ENCODE peak calls at places on chromosomes 7 and 10, in eight cellular contexts. V is left ventricle myocardium inferior, W is lower lobe of right lung, E is adrenal gland, Q is endodermal cell, J is bronchial epithelial cell, K is psoas muscle, B is right lobe of liver. G is an unnamed sample.

GRCh38 chr7:5838771-5839170 is 41.8 kb upstream of the OCM start:
- DNase-seq in V (no peak), W (no peak), E (no peak), Q (no peak), J (no peak), K (no peak), B (no peak), G (no peak)

GRCh38 chr10:42367532-42368230 is 270.7 kb downstream of the ZNF33B start:
- DNase-seq in V (peak; percentile 88), W (peak; percentile 84), E (peak; percentile 80), Q (no peak), J (peak; percentile 51), K (peak; percentile 71), B (peak; percentile 57), G (peak; percentile 94)

GRCh38 chr10:81696609-81697388 is 178.2 kb upstream of the NRG3 start:
- DNase-seq in V (no peak), W (no peak), E (no peak), Q (peak; percentile 81), J (no peak), K (no peak), B (no peak), G (no peak)

GRCh38 chr7:130942211-130942964 is 208.4 kb upstream of the KLF14 start:
- DNase-seq in V (no peak), W (no peak), E (peak; percentile 71), Q (no peak), J (peak; percentile 88), K (peak; percentile 56), B (peak; percentile 62), G (peak; percentile 78)

GRCh38 chr10:22321831-22322662 is 1.1 kb downstream of the BMI1 start:
- DNase-seq in V (no peak), W (peak; percentile 55), E (peak; percentile 29), Q (peak; percentile 79), J (no peak), K (peak; percentile 37), B (peak; percentile 30), G (peak; percentile 23)

GRCh38 chr10:103683851-103684250 is 171.5 kb downstream of the SH3PXD2A start:
- DNase-seq in V (no peak), W (no peak), E (no peak), Q (peak; percentile 75), J (no peak), K (no peak), B (no peak), G (no peak)

GRCh38 chr7:88888684-88889083 is 93.1 kb upstream of the TEX47 start:
- DNase-seq in V (no peak), W (no peak), E (no peak), Q (no peak), J (peak; percentile 52), K (no peak), B (no peak), G (peak; percentile 1)

GRCh38 chr7:93856319-93856718 is 34.2 kb downstream of the TFPI2 start:
- DNase-seq in V (no peak), W (no peak), E (no peak), Q (no peak), J (peak; percentile 89), K (no peak), B (no peak), G (peak; percentile 79)

GRCh38 chr7:104275900-104276299 is 52.5 kb upstream of the LHFPL3 start:
- DNase-seq in V (no peak), W (no peak), E (no peak), Q (no peak), J (peak; percentile 60), K (no peak), B (no peak), G (peak; percentile 20)

GRCh38 chr10:3149918-3150317 is 22.7 kb downstream of the PITRM1 start:
- DNase-seq in V (no peak), W (no peak), E (no peak), Q (no peak), J (no peak), K (no peak), B (no peak), G (no peak)

GRCh38 chr10:3148041-3148440 is 24.5 kb downstream of the PITRM1 start:
- DNase-seq in V (no peak), W (no peak), E (no peak), Q (no peak), J (no peak), K (no peak), B (no peak), G (no peak)

GRCh38 chr10:3150366-3150765 is 22.2 kb downstream of the PITRM1 start:
- DNase-seq in V (no peak), W (no peak), E (no peak), Q (no peak), J (no peak), K (no peak), B (no peak), G (no peak)

GRCh38 chr10:3147117-3147820 is 25.3 kb downstream of the PITRM1 start:
- DNase-seq in V (no peak), W (no peak), E (no peak), Q (no peak), J (no peak), K (no peak), B (no peak), G (no peak)

DNA sequence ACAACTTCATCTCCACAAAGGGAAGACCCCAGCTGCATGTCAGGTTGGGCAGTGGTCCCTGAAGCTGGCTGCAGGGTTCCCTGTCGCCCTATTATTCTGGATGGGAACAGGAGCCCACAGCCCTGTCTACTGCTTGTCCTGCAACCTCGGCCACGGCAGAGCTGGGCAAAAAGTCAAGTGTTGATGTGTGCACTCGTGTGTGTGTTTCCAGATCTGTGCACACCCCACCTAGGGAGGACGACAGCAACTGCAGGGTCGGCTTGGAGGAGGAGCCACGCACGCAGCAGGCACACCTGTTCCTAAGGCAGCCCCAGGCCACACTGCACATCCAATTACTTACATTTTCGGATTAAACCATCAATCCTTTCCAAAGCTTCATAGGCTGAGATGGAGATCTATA is 23.6 kb downstream of the PITRM1 start:
- DNase-seq in V (no peak), W (no peak), E (no peak), Q (no peak), J (no peak), K (no peak), B (no peak), G (no peak)
- H3K36me3 ChIP-seq in V (peaks cover 100% of the 10 kb centered on the region), W (peaks cover 100% of the 10 kb centered on the region), E (peaks cover 96% of the 10 kb centered on the region), Q (peaks cover 73% of the 10 kb centered on the region), J (peaks cover 40% of the 10 kb centered on the region), K (peaks cover 100% of the 10 kb centered on the region), B (peaks cover 11% of the 10 kb centered on the region), G (peaks cover 61% of the 10 kb centered on the region)

DNA sequence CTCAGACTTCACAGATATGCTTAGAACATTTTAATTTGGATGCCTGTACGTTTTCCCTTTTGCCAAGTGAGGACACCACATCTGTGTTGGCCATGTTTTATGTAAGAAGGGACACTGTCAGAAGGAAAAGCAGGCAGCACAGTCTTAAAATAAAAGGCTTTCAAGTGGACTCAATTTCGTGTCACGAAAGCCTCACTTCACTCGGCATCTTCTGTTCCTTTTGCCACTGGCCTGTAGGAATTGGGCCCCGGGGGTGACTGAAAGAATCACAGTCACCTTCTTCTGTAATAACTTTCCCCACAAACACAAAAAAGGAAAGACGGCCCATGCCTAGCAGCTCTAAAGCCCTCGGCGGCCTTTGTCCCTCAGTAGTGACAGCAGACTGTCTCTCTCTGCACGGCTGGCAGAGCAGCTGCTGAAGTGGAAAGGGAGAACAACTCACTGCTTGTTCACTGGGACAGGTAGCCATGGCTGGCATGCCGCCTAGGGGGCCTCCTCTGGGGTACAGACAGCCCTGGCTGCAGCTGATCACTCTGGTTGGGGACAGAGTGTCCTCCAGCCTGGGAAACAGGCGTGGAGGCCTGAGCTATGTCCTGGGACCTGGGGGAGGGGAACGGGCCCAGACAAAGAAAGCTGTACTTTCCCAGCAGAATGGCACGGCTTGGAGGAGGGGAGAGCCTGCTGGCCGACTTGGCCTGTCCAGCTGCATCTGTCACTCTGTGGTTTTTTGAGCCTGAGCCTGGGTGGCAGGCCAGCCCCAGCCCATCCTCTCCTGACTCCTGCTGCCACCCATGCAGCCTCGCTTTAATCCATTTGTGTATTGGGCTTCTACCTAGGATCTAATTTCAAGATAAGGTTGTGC is 4.4 kb downstream of the RASSF4 start:
- DNase-seq in V (peak; percentile 90), W (peak; percentile 85), E (no peak), Q (no peak), J (no peak), K (peak; percentile 81), B (peak; percentile 61), G (no peak)
- TF ChIP-seq CTCF in V (no peak), W (no peak), E (no peak), Q (peak; percentile 43), J (no peak), K (no peak), B (no peak), G (no peak)

GRCh38 chr10:131982796-131983195 is 1.1 kb upstream of the BNIP3 start:
- DNase-seq in V (no peak), W (no peak), E (peak; percentile 16), Q (no peak), J (no peak), K (no peak), B (no peak), G (no peak)

GRCh38 chr10:131981429-131982184 is at the start of gene BNIP3:
- DNase-seq in V (peak; percentile 96), W (peak; percentile 95), E (peak; percentile 93), Q (peak; percentile 97), J (peak; percentile 74), K (peak; percentile 97), B (peak; percentile 96), G (peak; percentile 89)

GRCh38 chr10:131980757-131981428 is 830 bp downstream of the BNIP3 start:
- DNase-seq in V (no peak), W (no peak), E (peak; percentile 29), Q (peak; percentile 84), J (no peak), K (peak; percentile 20), B (peak; percentile 55), G (no peak)

GRCh38 chr10:131983780-131984179 is 2.1 kb upstream of the BNIP3 start:
- DNase-seq in V (no peak), W (no peak), E (no peak), Q (no peak), J (peak; percentile 98), K (no peak), B (no peak), G (peak; percentile 60)

GRCh38 chr10:131982185-131982756 is 548 bp upstream of the BNIP3 start:
- DNase-seq in V (no peak), W (no peak), E (no peak), Q (no peak), J (no peak), K (no peak), B (no peak), G (no peak)
- H3K36me3 ChIP-seq in V (no peaks in the 10 kb centered on the region), W (no peaks in the 10 kb centered on the region), E (no peaks in the 10 kb centered on the region), Q (peaks cover 14% of the 10 kb centered on the region), J (peaks cover 6% of the 10 kb centered on the region), K (peaks cover 4% of the 10 kb centered on the region), B (no peaks in the 10 kb centered on the region), G (no peaks in the 10 kb centered on the region)

DNA sequence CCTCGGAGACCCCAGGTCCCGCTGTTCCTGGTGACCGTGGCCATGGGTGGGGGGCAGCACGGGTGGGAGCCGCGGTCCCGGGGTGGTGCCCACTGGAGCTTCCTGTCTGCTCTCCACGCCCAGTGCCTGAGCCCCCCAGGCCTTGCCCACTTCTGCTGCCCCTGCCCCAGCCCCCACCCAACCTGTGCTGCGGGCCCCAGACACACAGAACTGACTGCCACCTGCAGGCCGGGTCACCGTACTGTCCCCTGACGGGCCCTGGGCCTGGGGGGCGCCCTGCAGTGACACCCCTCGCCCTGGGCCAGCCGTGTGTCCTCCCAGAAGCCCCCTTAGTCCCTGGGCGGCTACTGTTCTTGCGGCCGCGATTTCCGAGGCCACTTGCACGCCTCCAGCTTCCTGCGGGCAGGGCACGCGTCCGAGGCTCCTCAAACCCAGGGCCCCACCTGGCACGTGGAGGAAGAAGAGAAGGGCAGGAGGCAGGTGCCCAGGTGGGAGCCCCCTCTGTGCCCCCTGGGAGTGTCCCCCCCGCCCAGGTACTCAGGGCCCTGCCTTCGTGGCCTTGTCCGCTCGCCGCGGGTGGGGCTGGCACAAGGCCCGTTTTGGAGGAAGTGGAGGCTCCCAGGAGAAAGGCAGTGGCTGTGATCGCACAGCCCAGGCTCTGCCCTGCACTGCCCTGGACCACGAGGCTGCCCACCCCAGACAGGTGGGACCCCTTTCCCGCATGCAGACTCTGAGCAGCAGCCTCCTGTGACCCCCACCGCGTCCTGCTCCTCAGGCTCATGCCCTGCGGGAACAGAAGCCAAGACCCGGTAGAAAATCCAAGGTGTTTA is 10.4 kb downstream of the TMEM184A start:
- DNase-seq in V (no peak), W (no peak), E (no peak), Q (no peak), J (no peak), K (peak; percentile 25), B (peak; percentile 31), G (no peak)
- TF ChIP-seq CTCF in V (no peak), W (no peak), E (no peak), Q (no peak), J (no peak), K (no peak), B (peak; percentile 10), G (no peak)

G was measured in mammary epithelial cell.